ENCODE peak calls at places on chromosomes 5 and 9, in five cellular contexts. T, Z, A, P and W are unnamed samples.

GRCh38 chr9:76980566-76980965 is 38.9 kb upstream of the FOXB2 start:
- DNase-seq in Z (no peak), P (no peak), A (no peak), T (no peak), W (no peak)

GRCh38 chr5:2549902-2550301 is 201.6 kb downstream of the IRX2 start:
- DNase-seq in T (no peak), P (no peak), Z (no peak), A (no peak), W (no peak)

GRCh38 chr9:96386157-96386556 is 2.6 kb upstream of the SLC35D2 start:
- DNase-seq in T (no peak), Z (no peak), A (no peak), P (no peak), W (no peak)

GRCh38 chr5:37840036-37840909 is at the start of gene GDNF:
- DNase-seq in Z (no peak), A (no peak), T (peak), P (peak), W (no peak)

GRCh38 chr9:17623965-17624364 is 45.1 kb downstream of the SH3GL2 start:
- DNase-seq in Z (no peak), T (no peak), P (no peak), A (no peak), W (no peak)

GRCh38 chr5:79020861-79021561 is 35.9 kb upstream of the ARSB start:
- DNase-seq in Z (peak), P (peak), A (peak), T (peak), W (no peak)

GRCh38 chr5:136042665-136043121 is 13.9 kb downstream of the TGFBI start:
- DNase-seq in A (no peak), Z (no peak), P (peak), T (no peak), W (no peak)

GRCh38 chr5:96379862-96380261 is 53.2 kb downstream of the PCSK1 start:
- DNase-seq in Z (no peak), T (no peak), A (no peak), P (no peak), W (no peak)

GRCh38 chr5:33905381-33905780 is 13.6 kb upstream of the ADAMTS12 start:
- DNase-seq in Z (no peak), A (no peak), P (no peak), T (no peak), W (no peak)

GRCh38 chr9:18568969-18569368 is 95.0 kb downstream of the ADAMTSL1 start:
- DNase-seq in Z (no peak), A (no peak), P (no peak), T (no peak), W (no peak)

GRCh38 chr9:113875420-113875916 is 641 bp upstream of the ZNF618 start:
- DNase-seq in T (no peak), A (no peak), Z (no peak), P (no peak), W (no peak)

GRCh38 chr9:113879318-113879717 is 3.2 kb downstream of the ZNF618 start:
- DNase-seq in P (no peak), T (peak), A (peak), Z (no peak), W (no peak)

GRCh38 chr9:113873926-113874325 is 2.2 kb upstream of the ZNF618 start:
- DNase-seq in T (no peak), A (no peak), Z (no peak), P (no peak), W (no peak)

GRCh38 chr9:113875917-113876805 is at the start of gene ZNF618:
- DNase-seq in T (peak), P (peak), A (no peak), Z (peak), W (no peak)

DNA sequence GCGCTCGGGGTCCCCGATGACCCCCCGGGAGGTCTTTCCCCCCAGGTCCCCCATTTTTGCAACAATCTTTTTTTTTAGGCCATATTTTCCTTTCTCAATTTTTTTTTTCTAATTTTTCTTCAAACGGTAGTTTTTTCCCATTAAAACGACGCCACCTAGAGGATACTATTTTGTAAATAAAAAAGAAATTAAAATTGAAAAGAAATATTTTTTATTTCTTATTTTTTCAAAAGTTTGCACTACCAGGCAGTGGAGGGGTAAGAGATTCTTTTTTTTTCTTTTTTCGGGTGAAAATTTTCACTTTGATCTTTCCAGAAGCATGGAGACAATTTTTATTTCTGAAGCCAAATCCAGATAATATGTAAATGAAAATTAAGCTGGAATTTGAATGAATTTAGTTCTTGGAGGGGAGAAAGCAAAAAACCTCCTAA is 712 bp downstream of the ZNF618 start:
- DNase-seq in A (no peak), T (no peak), Z (no peak), P (peak), W (no peak)
- H3K27ac ChIP-seq in A (peak), T (peak), Z (no peak), P (peak), W (peak)

DNA sequence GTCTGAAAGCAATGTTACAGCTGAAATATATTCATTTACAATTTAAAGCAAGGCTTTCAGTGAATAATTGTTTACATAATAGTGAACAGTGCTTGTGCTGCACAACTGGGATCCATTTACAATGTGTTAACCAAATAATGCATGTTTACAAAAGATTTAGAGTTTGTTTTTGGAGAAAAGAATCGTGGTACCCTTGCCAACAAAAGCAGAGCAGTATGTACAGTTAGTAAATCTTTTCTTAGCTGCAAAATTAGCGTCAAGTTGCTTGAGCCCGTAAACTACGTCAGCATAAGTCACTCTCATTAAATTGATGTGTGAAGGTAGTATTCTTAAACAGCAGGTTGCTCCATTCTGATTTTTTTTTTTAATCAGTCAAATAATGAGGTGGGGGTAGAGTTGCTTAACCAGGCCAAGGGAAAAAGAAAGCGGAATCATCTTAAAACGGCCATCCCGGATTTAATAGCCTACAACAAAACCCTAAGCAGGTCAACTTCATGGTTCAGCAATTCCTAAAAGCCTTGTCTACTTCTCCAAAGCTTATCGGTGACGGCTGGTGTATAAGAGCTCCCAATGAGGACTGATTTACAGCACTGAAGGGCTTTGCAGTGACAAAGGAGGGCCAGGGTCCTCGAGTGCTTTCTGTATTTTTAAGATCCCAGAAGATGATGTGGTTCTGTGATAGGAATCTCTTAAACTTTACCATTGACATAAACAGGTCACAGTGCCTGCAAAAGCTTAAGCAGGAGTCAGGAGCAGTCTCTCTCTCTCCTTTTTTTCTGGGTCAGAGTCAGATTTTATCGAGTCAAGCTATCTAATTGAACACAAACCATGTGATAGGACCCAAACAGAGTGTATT is 663.3 kb upstream of the ZNF608 start:
- DNase-seq in P (peak), T (no peak), Z (no peak), A (no peak), W (no peak)
- H3K27ac ChIP-seq in P (peak), T (no peak), Z (peak), A (peak), W (peak)

GRCh38 chr5:175379867-175380266 is 64.1 kb downstream of the DRD1 start:
- DNase-seq in T (no peak), Z (no peak), P (no peak), A (no peak), W (no peak)

GRCh38 chr5:175383350-175383749 is 60.6 kb downstream of the DRD1 start:
- DNase-seq in Z (no peak), A (no peak), T (no peak), P (no peak), W (no peak)

GRCh38 chr5:175380701-175381100 is 63.3 kb downstream of the DRD1 start:
- DNase-seq in T (no peak), Z (no peak), A (no peak), P (no peak), W (no peak)

GRCh38 chr5:175381116-175381515 is 62.9 kb downstream of the DRD1 start:
- DNase-seq in P (no peak), T (no peak), Z (no peak), A (no peak), W (no peak)

GRCh38 chr5:175382171-175382570 is 61.8 kb downstream of the DRD1 start:
- DNase-seq in Z (no peak), P (no peak), A (no peak), T (no peak), W (no peak)
- H3K27ac ChIP-seq in Z (no peak), P (no peak), A (no peak), T (no peak), W (no peak)

DNA sequence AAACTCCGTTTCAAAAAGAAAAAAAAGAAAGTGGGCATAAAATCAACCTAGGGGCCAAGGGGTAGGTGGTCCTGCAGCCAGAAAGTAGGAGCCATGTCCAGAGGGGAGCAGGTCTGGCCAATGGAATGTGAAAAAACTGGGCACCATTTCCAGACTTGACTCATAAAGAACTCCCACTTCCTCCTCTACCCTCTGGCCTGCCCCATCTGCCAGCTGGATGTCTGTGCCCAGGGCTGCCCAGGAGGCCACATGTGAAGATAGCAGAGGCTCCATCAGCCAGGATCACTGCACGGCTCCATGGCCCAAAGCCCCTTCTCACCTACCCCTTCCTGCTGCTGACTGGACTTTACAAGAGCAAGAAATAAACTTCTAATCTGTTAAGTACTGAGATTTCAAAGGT is 42.1 kb upstream of the EEIG1 start:
- DNase-seq in Z (no peak), T (no peak), A (no peak), P (no peak), W (no peak)
- H3K27ac ChIP-seq in Z (no peak), T (no peak), A (no peak), P (no peak), W (no peak)

DNA sequence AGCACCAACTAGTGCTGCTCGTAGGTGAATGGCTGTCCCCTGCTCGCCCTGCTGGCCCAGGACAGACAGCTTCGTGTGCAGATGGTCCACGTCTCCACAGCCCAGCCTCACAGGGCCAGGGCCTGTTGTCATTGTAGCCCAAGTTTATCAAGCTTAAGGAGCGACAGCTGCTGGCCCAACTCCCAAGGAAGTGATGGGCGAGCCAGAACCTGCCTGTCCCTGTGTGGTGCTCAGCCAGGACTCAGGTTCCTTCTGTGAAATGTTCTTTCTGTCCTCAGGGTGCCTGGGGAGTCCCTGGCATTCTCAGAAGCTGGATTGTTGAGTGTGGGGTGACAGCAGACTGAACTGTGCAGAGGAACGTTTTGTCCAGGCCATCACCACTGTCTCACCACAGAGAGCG is 16.4 kb downstream of the TRIP13 start:
- DNase-seq in Z (no peak), T (no peak), A (no peak), P (no peak), W (no peak)
- H3K27ac ChIP-seq in Z (no peak), T (no peak), A (no peak), P (no peak), W (no peak)